ENCODE peak calls at places on chromosome 17, in six cellular contexts. A, U, G, O, M and N are unnamed samples.

GRCh38 chr17:17876959-17877547 is 40.3 kb upstream of the SREBF1 start:
- DNase-seq in M (no peak), A (peak), G (no peak), O (no peak), U (no peak), N (no peak)

GRCh38 chr17:15388356-15389046 is 47.1 kb upstream of the TEKT3 start:
- DNase-seq in A (no peak), G (no peak), U (no peak), O (no peak), M (no peak), N (no peak)

GRCh38 chr17:52828621-52829020 is 670.1 kb upstream of the CA10 start:
- DNase-seq in U (no peak), A (no peak), G (no peak), O (no peak), M (no peak), N (peak)

GRCh38 chr17:76557368-76558209 is 17.7 kb downstream of the PRCD start:
- DNase-seq in A (peak), O (peak), U (peak), M (peak), G (peak), N (peak)

GRCh38 chr17:73228748-73229236 is 32.9 kb downstream of the CPSF4L start:
- DNase-seq in G (no peak), U (peak), O (peak), M (no peak), A (peak), N (peak)

GRCh38 chr17:80877095-80877828 is 114.4 kb upstream of the CHMP6 start:
- DNase-seq in M (no peak), G (no peak), A (no peak), U (no peak), O (no peak), N (no peak)

GRCh38 chr17:17413821-17414220 is 63.0 kb upstream of the MED9 start:
- DNase-seq in A (no peak), O (no peak), M (no peak), U (no peak), G (no peak), N (no peak)

GRCh38 chr17:4565209-4566141 is 5.1 kb upstream of the GGT6 start:
- DNase-seq in O (peak), U (peak), M (peak), G (peak), A (peak), N (peak)

GRCh38 chr17:42484304-42484703 is 25.6 kb downstream of the ATP6V0A1 start:
- DNase-seq in M (no peak), U (no peak), O (no peak), A (no peak), G (no peak), N (no peak)

GRCh38 chr17:10622610-10623485 is 34.3 kb downstream of the MYH3 start:
- DNase-seq in U (no peak), G (no peak), M (no peak), A (no peak), O (peak), N (no peak)

GRCh38 chr17:17414316-17414937 is 62.4 kb upstream of the MED9 start:
- DNase-seq in M (no peak), G (no peak), A (peak), O (peak), U (no peak), N (no peak)

GRCh38 chr17:30113213-30113612 is 3.4 kb upstream of the NSRP1 start:
- DNase-seq in A (no peak), M (no peak), U (no peak), O (peak), G (no peak), N (no peak)

GRCh38 chr17:73604046-73604445 is 40.2 kb downstream of the SDK2 start:
- DNase-seq in M (no peak), U (no peak), A (no peak), O (no peak), G (no peak), N (no peak)

DNA sequence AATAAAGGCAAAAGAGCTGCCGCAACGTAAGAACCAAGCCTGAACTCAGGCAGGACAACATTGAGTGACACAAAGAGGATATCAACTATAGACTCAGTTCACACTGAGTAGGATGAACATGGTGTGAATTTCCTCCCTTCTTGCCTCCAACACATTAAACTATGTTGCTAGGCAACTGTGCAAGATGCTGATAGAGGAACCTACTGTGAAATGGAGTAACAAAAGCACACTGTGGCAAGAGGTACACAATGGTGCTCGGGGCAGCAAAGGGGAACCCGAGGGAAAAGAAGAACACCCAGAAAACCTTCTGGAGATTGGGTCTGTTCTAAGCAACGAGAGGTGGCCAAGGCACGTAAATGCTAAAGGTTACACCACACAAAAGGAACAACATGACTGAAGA is 34.1 kb downstream of the GRB2 start:
- DNase-seq in M (no peak), O (no peak), A (no peak), G (no peak), U (peak), N (no peak)
- H3K27ac ChIP-seq in M (no peak), O (no peak), A (no peak), G (no peak), U (peak), N (no peak)

GRCh38 chr17:7138800-7139381 is 24.3 kb upstream of the ASGR2 start:
- DNase-seq in A (no peak), M (no peak), U (no peak), G (no peak), O (peak), N (no peak)
- H2AFZ ChIP-seq in A (no peak), M (no peak), U (no peak), G (peak), O (no peak), N (peak)

GRCh38 chr17:37493249-37494027 is 3.7 kb downstream of the DUSP14 start:
- DNase-seq in O (peak), A (peak), G (no peak), U (no peak), M (no peak), N (no peak)
- H3K27ac ChIP-seq in O (peak), A (peak), G (no peak), U (no peak), M (peak), N (no peak)

DNA sequence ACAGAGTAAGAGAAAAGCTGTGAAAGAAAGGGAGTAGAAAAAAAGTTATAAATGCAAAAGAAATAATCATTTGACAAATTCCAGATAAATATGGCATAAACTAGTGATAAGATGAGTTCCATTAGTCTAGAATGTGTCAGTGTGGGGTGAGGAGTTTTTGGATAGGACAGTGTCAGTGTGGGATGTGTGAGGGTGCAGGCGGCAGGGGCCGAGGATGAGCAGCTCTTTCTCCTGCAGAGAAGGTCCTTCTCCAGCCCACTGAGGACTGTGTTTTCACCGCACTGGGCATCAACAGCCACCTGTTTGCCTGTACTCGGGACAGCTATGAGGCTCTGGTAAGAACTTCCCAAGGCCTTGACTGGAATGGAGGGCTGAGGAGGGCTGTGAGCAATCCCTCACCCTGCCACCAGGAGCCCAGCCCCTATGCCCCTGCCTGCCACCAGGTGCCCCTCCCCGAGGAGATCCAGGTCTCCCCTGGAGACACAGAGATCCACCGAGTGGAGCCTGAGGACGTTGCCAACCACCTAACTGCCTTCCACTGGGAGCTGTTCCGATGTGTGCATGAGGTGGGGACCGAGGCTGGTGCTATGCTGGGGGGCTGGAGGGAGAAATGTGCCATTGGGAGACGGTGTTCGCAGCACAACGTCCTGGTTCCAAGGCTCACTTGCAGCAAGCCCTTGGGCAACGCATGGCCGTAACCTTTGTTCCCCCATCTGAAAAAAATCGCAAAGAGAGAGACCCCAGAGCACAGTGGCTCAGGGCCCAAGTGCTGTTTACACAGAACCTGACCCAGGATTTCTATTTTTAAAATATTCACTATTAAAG is 13.1 kb downstream of the RAPGEFL1 start:
- DNase-seq in A (no peak), O (no peak), M (peak), G (no peak), U (peak), N (peak)
- H2AFZ ChIP-seq in A (no peak), O (no peak), M (no peak), G (no peak), U (peak), N (peak)

GRCh38 chr17:55747209-55747608 is 3.6 kb upstream of the PCTP start:
- DNase-seq in M (no peak), U (no peak), A (no peak), G (no peak), O (no peak), N (no peak)

GRCh38 chr17:55750750-55751641 is at the start of gene PCTP:
- DNase-seq in G (peak), M (peak), U (peak), A (peak), O (peak), N (peak)

GRCh38 chr17:55756689-55757088 is 5.8 kb downstream of the PCTP start:
- DNase-seq in M (no peak), A (no peak), U (no peak), G (no peak), O (no peak), N (no peak)

GRCh38 chr17:55749985-55750384 is 866 bp upstream of the PCTP start:
- DNase-seq in A (no peak), U (no peak), M (no peak), G (no peak), O (no peak), N (no peak)

GRCh38 chr17:55751720-55752250 is 934 bp downstream of the PCTP start:
- DNase-seq in A (no peak), O (peak), U (no peak), M (no peak), G (no peak), N (peak)
- H3K27ac ChIP-seq in A (peak), O (no peak), U (no peak), M (peak), G (no peak), N (peak)

GRCh38 chr17:7251330-7252175 is at the start of gene CTDNEP1:
- DNase-seq in G (no peak), M (peak), A (peak), O (peak), U (peak), N (peak)
- H2AFZ ChIP-seq in G (peak), M (peak), A (peak), O (peak), U (peak), N (peak)

GRCh38 chr17:62869885-62870580 is 61.9 kb upstream of the MARCHF10 start:
- DNase-seq in A (peak), U (no peak), G (peak), M (peak), O (peak), N (peak)
- H3K27ac ChIP-seq in A (no peak), U (no peak), G (no peak), M (peak), O (no peak), N (no peak)